ENCODE peak calls at places on chromosomes 6 and 20, in nine cellular contexts. M is GM12865; S is progenitor cell of endocrine pancreas; J is gastrocnemius medialis; Y is fibroblast of pulmonary artery; Z is stimulated activated CD8-positive, alpha-beta memory T cell treated with anti-CD3 and anti-CD28 coated beads, Interleukin-15, amount 100 ng/mL, for 48 hours; I is transverse colon; L is HuH-7.5; W is NCI-H1417. T is an unnamed sample.
A peak's percentile ranks its signal among the peaks of the same experiment; 100 is the strongest.

GRCh38 chr6:44915111-44915510 is 413.0 kb upstream of the RUNX2 start:
- DNase-seq in M (no peak), S (no peak), J (no peak), Y (no peak), Z (no peak), I (no peak), L (no peak), W (no peak), T (no peak)

GRCh38 chr6:126546771-126547170 is 206.9 kb downstream of the CENPW start:
- DNase-seq in M (no peak), S (no peak), J (no peak), Y (peak; percentile 3), Z (no peak), I (no peak), L (no peak), W (no peak), T (no peak)

GRCh38 chr20:44592366-44592765 is 10.0 kb downstream of the PKIG start:
- DNase-seq in M (no peak), S (no peak), J (no peak), Y (no peak), Z (no peak), I (no peak), L (no peak), W (no peak), T (no peak)

GRCh38 chr6:25050356-25050755 is 114.6 kb upstream of the RIPOR2 start:
- DNase-seq in M (no peak), S (no peak), J (no peak), Y (peak; percentile 73), Z (no peak), I (peak; percentile 22), L (no peak), W (no peak), T (no peak)

GRCh38 chr20:44017905-44018683 is 103.4 kb downstream of the TOX2 start:
- DNase-seq in M (no peak), S (no peak), J (peak; percentile 20), Y (peak; percentile 79), Z (no peak), I (peak; percentile 91), L (no peak), W (peak; percentile 98), T (no peak)

GRCh38 chr6:44386364-44386928 is 1.1 kb upstream of the CDC5L start:
- DNase-seq in M (no peak), S (no peak), J (peak; percentile 35), Y (no peak), Z (no peak), I (no peak), L (no peak), W (no peak), T (no peak)

GRCh38 chr20:45445805-45446562 is 23.6 kb upstream of the WFDC2 start:
- DNase-seq in M (peak; percentile 47), S (peak; percentile 43), J (no peak), Y (peak; percentile 21), Z (no peak), I (peak; percentile 57), L (peak; percentile 71), W (no peak), T (peak; percentile 49)

GRCh38 chr20:2237059-2237458 is 58.7 kb upstream of the TGM3 start:
- DNase-seq in M (no peak), S (no peak), J (peak; percentile 51), Y (peak; percentile 90), Z (no peak), I (peak; percentile 34), L (no peak), W (peak; percentile 29), T (peak; percentile 21)

GRCh38 chr20:17969276-17969883 is 562 bp downstream of the MGME1 start:
- DNase-seq in M (peak; percentile 64), S (no peak), J (no peak), Y (peak; percentile 41), Z (peak; percentile 20), I (peak; percentile 52), L (peak; percentile 71), W (no peak), T (no peak)

GRCh38 chr6:159894991-159895390 is 4.2 kb downstream of the MAS1 start:
- DNase-seq in M (no peak), S (no peak), J (no peak), Y (no peak), Z (no peak), I (peak; percentile 23), L (no peak), W (no peak), T (no peak)

GRCh38 chr6:56840467-56841371 is 114.2 kb upstream of the BEND6 start:
- DNase-seq in M (no peak), S (no peak), J (no peak), Y (peak; percentile 68), Z (no peak), I (no peak), L (no peak), W (no peak), T (no peak)

GRCh38 chr6:101585501-101585900 is 192.0 kb downstream of the GRIK2 start:
- DNase-seq in M (no peak), S (no peak), J (no peak), Y (no peak), Z (no peak), I (no peak), L (no peak), W (no peak), T (no peak)

GRCh38 chr6:127267742-127268588 is 1.3 kb downstream of the RNF146 start:
- DNase-seq in M (no peak), S (no peak), J (no peak), Y (peak; percentile 15), Z (no peak), I (no peak), L (peak; percentile 22), W (no peak), T (no peak)

GRCh38 chr20:420169-420620 is 12.1 kb downstream of the RBCK1 start:
- DNase-seq in M (no peak), S (no peak), J (no peak), Y (no peak), Z (no peak), I (peak; percentile 57), L (no peak), W (no peak), T (no peak)

GRCh38 chr6:157224957-157225574 is 98.3 kb downstream of the TMEM242 start:
- DNase-seq in M (no peak), S (no peak), J (no peak), Y (no peak), Z (no peak), I (no peak), L (no peak), W (no peak), T (no peak)

GRCh38 chr6:97705568-97705967 is 422.6 kb upstream of the MMS22L start:
- DNase-seq in M (peak; percentile 3), S (no peak), J (no peak), Y (peak; percentile 3), Z (no peak), I (no peak), L (no peak), W (no peak), T (no peak)

GRCh38 chr6:43758617-43759050 is 11.4 kb upstream of the VEGFA start:
- DNase-seq in M (no peak), S (peak; percentile 33), J (no peak), Y (no peak), Z (no peak), I (no peak), L (no peak), W (no peak), T (no peak)

GRCh38 chr20:16295534-16295933 is 277.7 kb downstream of the KIF16B start:
- DNase-seq in M (no peak), S (no peak), J (no peak), Y (no peak), Z (no peak), I (no peak), L (no peak), W (no peak), T (no peak)

GRCh38 chr6:4707011-4707410 is 69.2 kb upstream of the CDYL start:
- DNase-seq in M (no peak), S (no peak), J (no peak), Y (no peak), Z (no peak), I (no peak), L (no peak), W (no peak), T (no peak)

GRCh38 chr6:75494290-75494689 is 690 bp upstream of the FILIP1 start:
- DNase-seq in M (no peak), S (no peak), J (no peak), Y (no peak), Z (no peak), I (no peak), L (no peak), W (no peak), T (no peak)